ENCODE peak calls at places on chromosome 14, in nine cellular contexts. I is DMS 273 treated with DMSO at 0.1 percent for 48 hours; T is H4; L is astrocyte; U is stimulated activated CD4-positive, alpha-beta T cell treated with anti-CD3 and anti-CD28 coated beads, Interleukin-2, amount 100 ng/mL, for 48 hours; P is dermis microvascular lymphatic vessel endothelial cell; C is Peyer's patch; S is NAMALWA; V is NCI-H1694 treated with DMSO at 0.1 percent for 48 hours. M is an unnamed sample.

GRCh38 chr14:50892255-50892654 is 20.4 kb downstream of the ABHD12B start:
- DNase-seq in C (no peak), L (no peak), T (no peak), U (no peak), S (no peak), P (no peak), V (no peak), I (no peak), M (no peak)

GRCh38 chr14:55581011-55581806 is 1.2 kb downstream of the KTN1 start:
- DNase-seq in P (peak), C (peak), S (peak), V (no peak), T (peak), L (peak), U (peak), I (no peak), M (peak)

GRCh38 chr14:96648506-96649326 is 146.5 kb downstream of the PAPOLA start:
- DNase-seq in T (no peak), P (no peak), V (no peak), L (no peak), I (no peak), C (no peak), U (no peak), S (no peak), M (no peak)

GRCh38 chr14:103894034-103894722 is 34.1 kb upstream of the TDRD9 start:
- DNase-seq in U (no peak), V (no peak), S (no peak), L (no peak), T (no peak), P (no peak), I (no peak), C (peak), M (no peak)

GRCh38 chr14:100785626-100786025 is 40.3 kb upstream of the MEG3 start:
- DNase-seq in U (no peak), L (no peak), V (no peak), S (no peak), T (no peak), C (no peak), I (no peak), P (no peak), M (no peak)

GRCh38 chr14:53044486-53044885 is 93.6 kb upstream of the FERMT2 start:
- DNase-seq in C (no peak), I (no peak), U (no peak), L (peak), V (no peak), S (no peak), P (no peak), T (no peak), M (no peak)

GRCh38 chr14:75213172-75213571 is 36.8 kb upstream of the TMED10 start:
- DNase-seq in T (no peak), P (peak), C (no peak), I (no peak), V (no peak), U (no peak), L (no peak), S (no peak), M (no peak)

GRCh38 chr14:74932401-74932901 is 9.4 kb upstream of the RPS6KL1 start:
- DNase-seq in U (no peak), L (no peak), T (no peak), V (no peak), P (peak), C (no peak), I (no peak), S (no peak), M (no peak)

GRCh38 chr14:80475074-80475473 is 263.8 kb upstream of the DIO2 start:
- DNase-seq in V (no peak), I (no peak), L (peak), C (no peak), U (no peak), T (peak), P (no peak), S (no peak), M (no peak)

GRCh38 chr14:65798216-65798615 is 385.7 kb downstream of the FUT8 start:
- DNase-seq in P (no peak), C (no peak), I (no peak), S (no peak), V (no peak), U (no peak), T (no peak), L (no peak), M (no peak)

M was measured in T-helper 17 cell.